ENCODE peak calls at places on chromosomes 7 and 10, in seven cellular contexts. U is erythroblast; I is GM12865; Z is colonic mucosa; D is AML-193; O is stimulated activated CD8-positive, alpha-beta memory T cell treated with anti-CD3 and anti-CD28 coated beads, Interleukin-12 subunit alpha, Interleukin-12 subunit beta, amount 100 ng/mL, for 1 hour; G is ELR. V is an unnamed sample.
A peak's percentile ranks its signal among the peaks of the same experiment; 100 is the strongest.

GRCh38 chr7:2518101-2518500 is 1.5 kb upstream of the LFNG start:
- DNase-seq in U (no peak), G (no peak), I (no peak), D (no peak), O (no peak), Z (peak; percentile 57), V (no peak)

GRCh38 chr10:127094984-127095383 is 101.4 kb downstream of the INSYN2A start:
- DNase-seq in G (no peak), O (no peak), I (no peak), U (no peak), Z (no peak), D (no peak), V (no peak)

GRCh38 chr7:139660317-139661042 is 117.3 kb downstream of the HIPK2 start:
- DNase-seq in O (no peak), I (no peak), D (no peak), G (no peak), Z (peak; percentile 54), U (no peak), V (peak; percentile 24)

GRCh38 chr7:18577096-18577771 is 81.7 kb downstream of the HDAC9 start:
- DNase-seq in D (no peak), I (peak; percentile 38), O (no peak), G (no peak), U (no peak), Z (no peak), V (no peak)

GRCh38 chr7:91436655-91437054 is 172.4 kb downstream of the FZD1 start:
- DNase-seq in Z (no peak), I (no peak), O (no peak), U (no peak), G (no peak), D (no peak), V (no peak)

GRCh38 chr10:121036431-121036830 is 185.3 kb downstream of the WDR11 start:
- DNase-seq in I (no peak), Z (no peak), O (no peak), D (no peak), G (no peak), U (no peak), V (no peak)

GRCh38 chr7:112080441-112080840 is 125.8 kb downstream of the DOCK4 start:
- DNase-seq in O (no peak), Z (no peak), G (peak; percentile 96), U (no peak), I (peak; percentile 88), D (peak; percentile 94), V (no peak)

GRCh38 chr7:6589829-6590644 is at the start of gene INTS15:
- DNase-seq in O (peak; percentile 60), U (peak; percentile 91), G (peak; percentile 85), Z (peak; percentile 74), I (peak; percentile 90), D (peak; percentile 56), V (peak; percentile 82)

GRCh38 chr7:154912921-154913644 is 89.8 kb downstream of the PAXIP1 start:
- DNase-seq in U (no peak), Z (no peak), O (no peak), G (no peak), D (no peak), I (no peak), V (no peak)

GRCh38 chr10:20634841-20635240 is 262.3 kb downstream of the NEBL start:
- DNase-seq in Z (no peak), D (no peak), O (no peak), U (no peak), I (no peak), G (no peak), V (no peak)

GRCh38 chr7:38398725-38399321 is 125.4 kb upstream of the TARP start:
- DNase-seq in G (peak; percentile 56), I (peak; percentile 59), O (peak; percentile 40), U (peak; percentile 37), D (peak; percentile 27), Z (peak; percentile 33), V (peak; percentile 42)

GRCh38 chr10:88110355-88110754 is 246.9 kb downstream of the PTEN start:
- DNase-seq in U (no peak), G (peak; percentile 88), D (no peak), Z (no peak), O (no peak), I (peak; percentile 63), V (no peak)

GRCh38 chr10:43287056-43288007 is 20.5 kb upstream of the RASGEF1A start:
- DNase-seq in O (peak; percentile 37), D (peak; percentile 70), I (peak; percentile 61), G (peak; percentile 46), Z (peak; percentile 52), U (no peak), V (peak; percentile 71)

GRCh38 chr10:27568196-27569175 is 64.4 kb downstream of the RAB18 start:
- DNase-seq in U (no peak), O (no peak), Z (no peak), D (no peak), G (no peak), I (peak; percentile 29), V (no peak)

GRCh38 chr10:69451784-69452251 is 553 bp downstream of the TSPAN15 start:
- DNase-seq in Z (peak; percentile 81), U (no peak), G (peak; percentile 25), O (no peak), I (no peak), D (no peak), V (no peak)

GRCh38 chr7:43072530-43072929 is 39.9 kb upstream of the HECW1 start:
- DNase-seq in D (no peak), G (no peak), U (no peak), I (peak; percentile 63), O (no peak), Z (no peak), V (peak; percentile 13)

GRCh38 chr7:50379082-50379481 is 71.1 kb downstream of the FIGNL1 start:
- DNase-seq in Z (no peak), U (no peak), I (no peak), D (no peak), O (no peak), G (no peak), V (no peak)

GRCh38 chr7:46681865-46682503 is 760.9 kb upstream of the IGFBP3 start:
- DNase-seq in D (no peak), I (peak; percentile 24), Z (no peak), O (no peak), U (no peak), G (no peak), V (no peak)

GRCh38 chr10:29055091-29055490 is 233.8 kb upstream of the LYZL1 start:
- DNase-seq in I (no peak), U (no peak), G (no peak), O (no peak), D (no peak), Z (no peak), V (no peak)

GRCh38 chr7:98737176-98737575 is 120.1 kb downstream of the NPTX2 start:
- DNase-seq in I (no peak), O (no peak), D (no peak), Z (no peak), G (no peak), U (no peak), V (no peak)

GRCh38 chr10:49502358-49502757 is 36.6 kb downstream of the ERCC6 start:
- DNase-seq in I (no peak), D (no peak), U (no peak), O (no peak), Z (no peak), G (no peak), V (no peak)

GRCh38 chr10:110919349-110919931 is at the start of gene SHOC2:
- DNase-seq in Z (peak; percentile 99), D (peak; percentile 59), I (peak; percentile 100), U (peak; percentile 99), O (peak; percentile 95), G (no peak), V (no peak)

GRCh38 chr7:18760046-18760445 is 264.5 kb downstream of the HDAC9 start:
- DNase-seq in I (no peak), U (no peak), Z (no peak), D (no peak), G (no peak), O (no peak), V (no peak)

GRCh38 chr10:93749218-93749799 is 8.4 kb upstream of the LGI1 start:
- DNase-seq in G (no peak), I (no peak), U (no peak), D (no peak), O (no peak), Z (peak; percentile 38), V (no peak)

GRCh38 chr10:1677307-1677939 is 59.9 kb downstream of the ADARB2 start:
- DNase-seq in D (no peak), G (no peak), Z (no peak), U (no peak), I (no peak), O (no peak), V (no peak)

GRCh38 chr10:119104653-119105024 is 726 bp downstream of the DENND10 start:
- DNase-seq in O (no peak), G (peak; percentile 31), Z (peak; percentile 40), U (peak; percentile 49), D (no peak), I (peak; percentile 24), V (peak; percentile 40)

GRCh38 chr10:90963331-90963730 is 42.4 kb upstream of the ANKRD1 start:
- DNase-seq in Z (no peak), D (no peak), I (no peak), O (no peak), G (no peak), U (no peak), V (no peak)

GRCh38 chr10:42926831-42927230 is 144.2 kb downstream of the BMS1 start:
- DNase-seq in G (peak; percentile 17), D (no peak), Z (no peak), I (no peak), U (no peak), O (no peak), V (no peak)

GRCh38 chr10:77041636-77042258 is 595.9 kb downstream of the KCNMA1 start:
- DNase-seq in O (no peak), G (no peak), D (peak; percentile 52), U (no peak), I (peak; percentile 1), Z (peak; percentile 20), V (peak; percentile 46)

GRCh38 chr10:79292789-79293746 is 54.2 kb upstream of the PPIF start:
- DNase-seq in D (peak; percentile 13), O (no peak), U (peak; percentile 53), Z (no peak), G (peak; percentile 50), I (peak; percentile 32), V (peak; percentile 39)

GRCh38 chr7:135704074-135704473 is 23.9 kb downstream of the SLC13A4 start:
- DNase-seq in Z (no peak), D (no peak), I (no peak), O (no peak), G (no peak), U (peak; percentile 38), V (peak; percentile 30)

GRCh38 chr7:151372612-151373265 is 31.1 kb downstream of the NUB1 start:
- DNase-seq in O (no peak), G (no peak), Z (no peak), D (no peak), I (no peak), U (no peak), V (no peak)